ENCODE peak calls at places on chromosomes 13 and 19, in nine cellular contexts. D is Peyer's patch, A is left lung, W is AG04450, V is heart left ventricle, I is H1, N is GM23338, J is fibroblast of lung, U is A549. O is an unnamed sample.

GRCh38 chr13:69856331-69856730 is 251.3 kb upstream of the ATXN8OS start:
- DNase-seq in D (no peak), A (no peak), W (no peak), V (no peak), I (peak), N (peak), J (peak), U (no peak), O (peak)

GRCh38 chr13:109989686-109990085 is 203.3 kb upstream of the IRS2 start:
- DNase-seq in D (no peak), A (no peak), W (no peak), V (no peak), I (no peak), N (no peak), J (peak), U (no peak), O (no peak)

GRCh38 chr19:38725469-38726283 is 18.6 kb downstream of the CAPN12 start:
- DNase-seq in D (no peak), A (no peak), W (no peak), V (no peak), I (no peak), N (no peak), J (no peak), U (no peak), O (no peak)

GRCh38 chr13:29597246-29597645 is 1.8 kb upstream of the SLC7A1 start:
- DNase-seq in D (no peak), A (no peak), W (no peak), V (no peak), I (no peak), N (no peak), J (no peak), U (no peak), O (no peak)

GRCh38 chr13:63864171-63864902 is 2448.7 kb upstream of the PCDH20 start:
- DNase-seq in D (no peak), A (no peak), W (no peak), V (no peak), I (no peak), N (peak), J (peak), U (no peak), O (peak)

GRCh38 chr13:91579320-91579719 is 180.9 kb downstream of the GPC5 start:
- DNase-seq in D (no peak), A (no peak), W (no peak), V (no peak), I (no peak), N (no peak), J (no peak), U (no peak), O (no peak)

GRCh38 chr13:95480131-95480545 is 72.4 kb upstream of the CLDN10 start:
- DNase-seq in D (no peak), A (no peak), W (no peak), V (no peak), I (no peak), N (no peak), J (no peak), U (no peak), O (no peak)

GRCh38 chr13:100673376-100673830 is 1.2 kb downstream of the TMTC4 start:
- DNase-seq in D (no peak), A (no peak), W (no peak), V (no peak), I (no peak), N (peak), J (no peak), U (no peak), O (no peak)

GRCh38 chr13:47215741-47216140 is 318.9 kb upstream of the HTR2A start:
- DNase-seq in D (no peak), A (no peak), W (peak), V (no peak), I (peak), N (peak), J (peak), U (no peak), O (peak)

GRCh38 chr13:39597828-39598227 is 5.2 kb downstream of the LHFPL6 start:
- DNase-seq in D (no peak), A (no peak), W (no peak), V (no peak), I (no peak), N (no peak), J (no peak), U (no peak), O (no peak)

GRCh38 chr13:73842621-73843020 is 291.6 kb downstream of the KLF12 start:
- DNase-seq in D (no peak), A (no peak), W (no peak), V (no peak), I (no peak), N (no peak), J (peak), U (no peak), O (no peak)

GRCh38 chr19:4103073-4103418 is 20.9 kb downstream of the MAP2K2 start:
- DNase-seq in D (no peak), A (no peak), W (no peak), V (no peak), I (no peak), N (no peak), J (peak), U (no peak), O (no peak)

GRCh38 chr19:56748443-56748842 is 76.9 kb upstream of the ZNF835 start:
- DNase-seq in D (no peak), A (no peak), W (no peak), V (no peak), I (no peak), N (peak), J (no peak), U (no peak), O (no peak)
- TF ChIP-seq CTCF in D (no peak), A (peak), W (no peak), V (peak), I (no peak), N (peak), J (peak), U (no peak), O (peak)

DNA sequence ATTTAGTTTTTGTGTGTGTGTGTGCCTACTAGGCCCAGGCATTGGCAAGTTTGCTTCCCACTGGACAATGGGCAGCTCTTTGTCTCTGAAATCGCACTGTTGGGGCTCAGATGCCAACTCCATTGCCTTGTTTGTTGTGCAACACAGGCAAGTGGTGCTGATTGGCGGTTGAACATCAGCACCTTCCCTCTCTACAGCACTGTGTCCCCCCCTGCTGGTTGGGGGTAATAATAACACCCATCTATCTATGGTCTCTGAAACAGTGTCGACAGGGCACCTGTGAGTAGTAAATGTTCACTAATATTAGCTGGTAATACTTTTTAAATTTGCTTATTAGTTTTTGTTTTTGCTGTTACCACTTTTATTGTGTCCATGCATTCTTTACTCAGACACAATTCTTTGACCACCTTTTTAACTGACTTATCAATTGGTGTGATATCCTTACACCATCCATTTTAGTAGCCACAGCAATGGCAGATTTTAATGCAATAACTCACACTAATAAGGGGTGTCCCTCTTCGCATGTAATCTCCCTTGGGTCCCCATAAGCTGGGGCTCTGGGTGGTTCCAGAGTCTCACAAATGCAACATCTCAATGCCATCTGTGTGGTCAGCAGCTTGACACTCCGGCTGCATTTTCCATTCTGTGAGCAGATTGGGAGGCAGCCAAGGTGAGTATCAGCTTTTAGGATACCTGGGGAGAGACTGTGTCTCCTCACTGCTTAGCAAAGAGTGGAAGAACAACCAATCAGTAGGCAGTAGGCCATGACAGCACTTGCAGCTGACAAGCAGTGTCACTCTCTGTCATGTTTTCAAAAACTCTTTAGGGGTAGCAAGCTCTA is 47.7 kb upstream of the UQCRFS1 start:
- DNase-seq in D (no peak), A (no peak), W (no peak), V (no peak), I (no peak), N (peak), J (no peak), U (no peak), O (no peak)
- H3K27ac ChIP-seq in D (no peak), A (no peak), W (no peak), V (no peak), I (no peak), N (no peak), J (no peak), U (no peak), O (no peak)

GRCh38 chr19:42467437-42467760 is 24.7 kb upstream of the CXCL17 start:
- DNase-seq in D (no peak), A (no peak), W (no peak), V (no peak), I (no peak), N (no peak), J (no peak), U (no peak), O (no peak)

GRCh38 chr19:42469311-42470239 is 26.8 kb upstream of the CXCL17 start:
- DNase-seq in D (no peak), A (no peak), W (no peak), V (no peak), I (no peak), N (no peak), J (peak), U (no peak), O (no peak)

GRCh38 chr19:42468273-42468796 is 25.6 kb upstream of the CXCL17 start:
- DNase-seq in D (peak), A (no peak), W (peak), V (no peak), I (no peak), N (no peak), J (peak), U (no peak), O (peak)

GRCh38 chr19:42466521-42467436 is 24.0 kb upstream of the CXCL17 start:
- DNase-seq in D (no peak), A (no peak), W (no peak), V (no peak), I (no peak), N (no peak), J (no peak), U (no peak), O (no peak)

DNA sequence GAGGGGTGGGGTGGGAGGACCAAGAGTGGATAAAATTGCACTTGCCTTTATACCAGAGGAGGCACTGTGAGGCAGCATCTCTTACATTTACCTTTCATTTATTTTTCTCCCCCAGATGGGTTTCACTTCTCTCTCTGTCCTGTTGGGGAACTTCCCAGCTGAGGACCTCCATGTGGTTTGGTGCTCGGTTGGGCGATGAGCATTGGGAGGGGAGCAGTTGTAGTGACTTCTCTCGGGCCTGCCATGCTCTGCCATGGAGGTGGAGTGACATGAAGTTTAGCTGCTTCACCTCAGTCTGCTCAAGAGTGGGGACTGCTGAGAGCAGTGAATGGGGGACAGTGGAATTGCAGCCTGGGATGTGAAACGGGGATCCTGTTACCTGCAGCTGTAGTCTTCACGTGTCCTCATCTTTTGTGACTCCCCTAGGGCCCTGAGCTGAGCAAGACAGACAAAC is 23.1 kb upstream of the CXCL17 start:
- DNase-seq in D (no peak), A (no peak), W (no peak), V (no peak), I (no peak), N (no peak), J (no peak), U (no peak), O (no peak)
- TF ChIP-seq CTCF in D (no peak), A (no peak), W (no peak), V (no peak), I (no peak), N (no peak), J (no peak), U (no peak), O (no peak)

DNA sequence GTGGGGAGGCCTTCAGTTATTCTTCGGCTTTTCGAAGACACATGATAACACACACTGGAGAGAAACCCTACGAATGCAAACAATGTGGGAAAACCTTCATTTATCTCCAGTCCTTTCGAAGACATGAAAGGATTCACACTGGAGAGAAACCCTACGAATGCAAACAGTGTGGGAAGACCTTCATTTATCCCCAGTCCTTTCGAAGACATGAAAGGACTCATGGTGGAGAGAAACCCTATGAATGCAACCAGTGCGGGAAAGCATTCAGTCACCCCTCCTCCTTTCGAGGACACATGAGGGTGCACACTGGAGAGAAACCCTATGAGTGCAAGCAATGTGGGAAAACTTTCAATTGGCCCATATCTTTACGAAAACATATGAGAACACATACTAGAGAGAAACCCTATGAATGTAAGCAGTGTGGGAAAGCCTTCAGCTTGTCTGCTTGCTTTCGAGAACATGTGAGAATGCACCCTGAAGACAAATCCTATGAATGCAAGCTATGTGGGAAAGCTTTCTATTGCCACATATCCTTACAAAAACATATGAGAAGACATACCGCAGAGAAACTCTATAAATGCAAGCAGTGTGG is 11.8 kb downstream of the ZNF555 start:
- DNase-seq in D (no peak), A (no peak), W (no peak), V (no peak), I (no peak), N (no peak), J (no peak), U (no peak), O (no peak)
- H3K27ac ChIP-seq in D (no peak), A (no peak), W (no peak), V (no peak), I (no peak), N (no peak), J (no peak), U (no peak), O (no peak)